ENCODE peak calls at places on chromosomes 16 and 17, in eight cellular contexts. C is body of pancreas, L is iPS DF 6.9, X is mucosa of descending colon, F is heart left ventricle, V is transverse colon, P is neuronal stem cell, T is IMR-90. O is an unnamed sample. For H3K36me3 and H3K4me1, the result is how much of the 10 kb centered on the place peaks cover.

GRCh38 chr17:21019976-21020575 is 22.7 kb downstream of the USP22 start:
- DNase-seq in C (no peak), L (no peak), X (no peak), F (no peak), V (peak), P (no peak), T (no peak), O (peak)

GRCh38 chr17:50641339-50641725 is 6.7 kb downstream of the ABCC3 start:
- DNase-seq in C (no peak), L (no peak), X (peak), F (no peak), V (no peak), P (no peak), T (no peak), O (no peak)

GRCh38 chr16:89383095-89384003 is 107.0 kb downstream of the ANKRD11 start:
- DNase-seq in C (peak), L (no peak), X (peak), F (peak), V (peak), P (no peak), T (peak), O (peak)

GRCh38 chr17:58997756-58998553 is 108.7 kb downstream of the TRIM37 start:
- DNase-seq in C (no peak), L (no peak), X (no peak), F (no peak), V (no peak), P (no peak), T (peak), O (no peak)

GRCh38 chr16:51497541-51498211 is 346.6 kb upstream of the SALL1 start:
- DNase-seq in C (no peak), L (no peak), X (no peak), F (no peak), V (no peak), P (no peak), T (no peak), O (no peak)

GRCh38 chr17:282000-282911 is 70.4 kb downstream of the RPH3AL start:
- DNase-seq in C (no peak), L (no peak), X (peak), F (peak), V (no peak), P (no peak), T (no peak), O (no peak)

GRCh38 chr16:14193316-14193871 is 122.3 kb downstream of the MRTFB start:
- DNase-seq in C (no peak), L (no peak), X (no peak), F (no peak), V (peak), P (no peak), T (no peak), O (peak)

GRCh38 chr17:20896153-20896649 is 146.6 kb downstream of the USP22 start:
- DNase-seq in C (peak), L (no peak), X (no peak), F (peak), V (peak), P (no peak), T (peak), O (no peak)

GRCh38 chr17:81252336-81253329 is 13.5 kb downstream of the NDUFAF8 start:
- DNase-seq in C (no peak), L (no peak), X (no peak), F (no peak), V (no peak), P (no peak), T (no peak), O (peak)

GRCh38 chr17:82873521-82873920 is 33.7 kb upstream of the ZNF750 start:
- DNase-seq in C (no peak), L (no peak), X (peak), F (no peak), V (no peak), P (no peak), T (no peak), O (no peak)

GRCh38 chr17:76371656-76372628 is 12.5 kb upstream of the SPHK1 start:
- DNase-seq in C (no peak), L (no peak), X (no peak), F (no peak), V (no peak), P (no peak), T (peak), O (no peak)

GRCh38 chr17:16622540-16623277 is 30.9 kb downstream of the ZNF624 start:
- DNase-seq in C (no peak), L (no peak), X (no peak), F (no peak), V (no peak), P (no peak), T (no peak), O (no peak)

GRCh38 chr16:65226077-65226476 is 104.2 kb upstream of the CDH11 start:
- DNase-seq in C (no peak), L (no peak), X (no peak), F (no peak), V (no peak), P (no peak), T (no peak), O (no peak)

GRCh38 chr17:81153340-81153803 is 11.9 kb upstream of the PVALEF start:
- DNase-seq in C (no peak), L (no peak), X (no peak), F (no peak), V (no peak), P (no peak), T (peak), O (no peak)

GRCh38 chr16:8505327-8505991 is 84.9 kb downstream of the TMEM114 start:
- DNase-seq in C (no peak), L (no peak), X (no peak), F (no peak), V (no peak), P (no peak), T (no peak), O (peak)

GRCh38 chr17:57916925-57917858 is 38.0 kb downstream of the CUEDC1 start:
- DNase-seq in C (no peak), L (no peak), X (no peak), F (peak), V (no peak), P (no peak), T (no peak), O (no peak)

GRCh38 chr17:36928450-36929125 is 8.7 kb upstream of the LHX1 start:
- DNase-seq in C (no peak), L (no peak), X (no peak), F (no peak), V (no peak), P (no peak), T (no peak), O (no peak)

GRCh38 chr16:58076514-58076913 is 51.0 kb downstream of the MMP15 start:
- DNase-seq in C (no peak), L (no peak), X (no peak), F (no peak), V (no peak), P (no peak), T (no peak), O (no peak)

GRCh38 chr17:80941743-80942211 is 49.9 kb upstream of the CHMP6 start:
- DNase-seq in C (no peak), L (no peak), X (peak), F (peak), V (no peak), P (no peak), T (peak), O (no peak)

GRCh38 chr17:76816590-76817135 is 51.5 kb upstream of the MGAT5B start:
- DNase-seq in C (peak), L (peak), X (no peak), F (no peak), V (peak), P (peak), T (peak), O (peak)

GRCh38 chr16:47731252-47731651 is 270.1 kb downstream of the PHKB start:
- DNase-seq in C (no peak), L (no peak), X (no peak), F (no peak), V (no peak), P (no peak), T (peak), O (no peak)

GRCh38 chr16:56675685-56676210 is 6.1 kb downstream of the MT1H start:
- DNase-seq in C (no peak), L (no peak), X (peak), F (no peak), V (peak), P (no peak), T (no peak), O (peak)

GRCh38 chr17:3687949-3688614 is 7.9 kb downstream of the P2RX5 start:
- DNase-seq in C (no peak), L (no peak), X (no peak), F (no peak), V (no peak), P (no peak), T (no peak), O (no peak)

GRCh38 chr16:20918486-20919239 is 18.1 kb downstream of the LYRM1 start:
- DNase-seq in C (no peak), L (no peak), X (no peak), F (peak), V (no peak), P (no peak), T (peak), O (no peak)

GRCh38 chr16:88315543-88316105 is 67.1 kb upstream of the ZNF469 start:
- DNase-seq in C (no peak), L (no peak), X (peak), F (no peak), V (peak), P (no peak), T (peak), O (peak)

GRCh38 chr17:56389356-56389755 is 204.1 kb upstream of the NOG start:
- DNase-seq in C (no peak), L (no peak), X (no peak), F (no peak), V (no peak), P (no peak), T (no peak), O (no peak)

GRCh38 chr17:7445011-7445927 is at the start of gene CHRNB1:
- DNase-seq in C (peak), L (no peak), X (peak), F (peak), V (peak), P (peak), T (peak), O (peak)

GRCh38 chr17:48626470-48627241 is 498 bp upstream of the HOXB9 start:
- DNase-seq in C (no peak), L (no peak), X (peak), F (no peak), V (peak), P (no peak), T (peak), O (no peak)

GRCh38 chr16:53933407-53933806 is 229.5 kb downstream of the FTO start:
- DNase-seq in C (no peak), L (no peak), X (no peak), F (no peak), V (no peak), P (no peak), T (no peak), O (no peak)

GRCh38 chr16:17026600-17027242 is 444.0 kb downstream of the XYLT1 start:
- DNase-seq in C (no peak), L (no peak), X (no peak), F (no peak), V (peak), P (no peak), T (no peak), O (peak)
- H3K4me3 ChIP-seq in C (no peak), L (no peak), X (no peak), F (no peak), V (no peak), P (no peak), T (no peak), O (no peak)

GRCh38 chr17:63189930-63190329 is 223.9 kb downstream of the TANC2 start:
- DNase-seq in C (no peak), L (no peak), X (no peak), F (no peak), V (no peak), P (no peak), T (no peak), O (no peak)
- H3K36me3 ChIP-seq in C (under half), L (under half), X (under half), F (under half), V (under half), P (under half), T (under half), O (under half)

DNA sequence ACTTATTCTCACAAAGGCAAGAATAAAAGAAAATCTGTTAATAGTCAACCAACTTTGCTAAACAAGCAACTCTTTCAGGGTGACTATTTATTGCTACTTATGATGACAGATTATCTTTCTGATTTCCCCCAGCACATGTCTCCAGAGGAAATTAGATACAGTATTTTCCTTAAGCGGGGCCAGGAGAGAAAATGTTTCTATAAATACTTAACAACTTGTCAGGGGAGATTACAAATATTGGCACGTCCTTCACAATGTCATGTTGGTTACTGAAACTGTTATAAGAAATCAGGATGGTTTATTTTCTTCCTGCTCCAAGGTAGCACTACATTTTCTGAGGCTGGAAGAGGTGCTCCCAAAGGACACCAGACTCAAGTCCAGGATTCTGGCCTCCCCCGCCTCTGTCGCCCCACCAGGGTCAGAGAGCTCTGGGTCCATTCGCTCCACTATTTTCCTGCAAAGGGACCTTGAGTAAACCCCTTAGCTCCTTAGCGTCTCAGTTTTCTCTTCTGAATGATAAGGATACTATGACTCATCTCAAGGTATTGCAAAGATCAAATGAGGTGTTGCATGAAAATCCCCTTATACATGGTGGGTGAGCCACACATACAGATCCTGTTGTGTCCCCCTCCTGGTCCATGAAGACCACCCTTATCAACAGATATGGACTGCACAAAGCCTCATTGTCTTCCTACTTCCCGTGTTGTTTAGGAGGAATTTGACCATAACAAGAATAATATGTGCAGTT is 205.1 kb upstream of the WSCD1 start:
- DNase-seq in C (no peak), L (no peak), X (no peak), F (no peak), V (no peak), P (no peak), T (no peak), O (no peak)
- H3K4me1 ChIP-seq in C (under half), L (under half), X (under half), F (under half), V (under half), P (under half), T (under half), O (under half)

GRCh38 chr16:84821728-84822676 is 2.2 kb downstream of the CRISPLD2 start:
- DNase-seq in C (no peak), L (no peak), X (no peak), F (peak), V (no peak), P (no peak), T (no peak), O (no peak)

GRCh38 chr16:84821179-84821578 is 1.4 kb downstream of the CRISPLD2 start:
- DNase-seq in C (no peak), L (no peak), X (no peak), F (no peak), V (no peak), P (no peak), T (no peak), O (no peak)

GRCh38 chr16:84819644-84820304 is at the start of gene CRISPLD2:
- DNase-seq in C (peak), L (peak), X (peak), F (peak), V (peak), P (peak), T (peak), O (peak)

GRCh38 chr16:84820305-84820684 is 510 bp downstream of the CRISPLD2 start:
- DNase-seq in C (no peak), L (no peak), X (no peak), F (peak), V (no peak), P (no peak), T (no peak), O (no peak)

GRCh38 chr16:84820771-84821170 is 986 bp downstream of the CRISPLD2 start:
- DNase-seq in C (no peak), L (no peak), X (no peak), F (peak), V (no peak), P (no peak), T (no peak), O (no peak)
- H3K4me3 ChIP-seq in C (no peak), L (no peak), X (peak), F (peak), V (peak), P (no peak), T (peak), O (peak)

GRCh38 chr16:2066139-2066538 is 18.4 kb downstream of the TSC2 start:
- DNase-seq in C (no peak), L (no peak), X (no peak), F (no peak), V (no peak), P (no peak), T (no peak), O (no peak)
- H3K36me3 ChIP-seq in C (under half), L (under half), X (under half), F (half or more), V (under half), P (under half), T (half or more), O (under half)

GRCh38 chr16:3868556-3868955 is 12.0 kb downstream of the CREBBP start:
- DNase-seq in C (no peak), L (no peak), X (no peak), F (no peak), V (no peak), P (no peak), T (no peak), O (no peak)
- H3K4me1 ChIP-seq in C (half or more), L (under half), X (under half), F (half or more), V (half or more), P (under half), T (under half), O (under half)